ENCODE peak calls at places on chromosomes 12 and 14, in four cellular contexts. One of them, this sample, is unnamed. For H3K27me3, the result is how much of the 10 kb centered on the place peaks cover.

GRCh38 chr14:63308723-63309317 is 9.9 kb downstream of the GPHB5 start:
- DNase-seq in lung: no peak
- DNase-seq in transverse colon: peak
- DNase-seq in left ventricle myocardium inferior: no peak
- DNase-seq in this sample: no peak

GRCh38 chr12:106333756-106334155 is 23.8 kb upstream of the POLR3B start:
- DNase-seq in transverse colon: no peak
- DNase-seq in left ventricle myocardium inferior: no peak
- DNase-seq in lung: no peak
- DNase-seq in this sample: no peak

GRCh38 chr14:68687746-68688145 is 105.1 kb downstream of the ZFP36L1 start:
- DNase-seq in left ventricle myocardium inferior: no peak
- DNase-seq in transverse colon: no peak
- DNase-seq in lung: no peak
- DNase-seq in this sample: no peak

GRCh38 chr14:74955229-74955999 is at the start of gene PGF:
- DNase-seq in lung: peak
- DNase-seq in transverse colon: peak
- DNase-seq in left ventricle myocardium inferior: peak
- DNase-seq in this sample: peak

GRCh38 chr14:50603565-50603964 is 43.6 kb downstream of the ATL1 start:
- DNase-seq in left ventricle myocardium inferior: no peak
- DNase-seq in transverse colon: no peak
- DNase-seq in lung: no peak
- DNase-seq in this sample: no peak

GRCh38 chr14:54253195-54253947 is 143.4 kb upstream of the CDKN3 start:
- DNase-seq in left ventricle myocardium inferior: no peak
- DNase-seq in transverse colon: no peak
- DNase-seq in lung: no peak
- DNase-seq in this sample: no peak

GRCh38 chr12:31835276-31835882 is 106.6 kb upstream of the AMN1 start:
- DNase-seq in left ventricle myocardium inferior: no peak
- DNase-seq in transverse colon: no peak
- DNase-seq in lung: no peak
- DNase-seq in this sample: no peak

GRCh38 chr14:34052658-34053014 is 101.8 kb upstream of the EGLN3 start:
- DNase-seq in transverse colon: no peak
- DNase-seq in left ventricle myocardium inferior: no peak
- DNase-seq in lung: no peak
- DNase-seq in this sample: peak

GRCh38 chr12:53223391-53224267 is 8.4 kb downstream of the RARG start:
- DNase-seq in lung: no peak
- DNase-seq in left ventricle myocardium inferior: peak
- DNase-seq in transverse colon: no peak
- DNase-seq in this sample: no peak
- H3K27ac ChIP-seq in lung: peak
- H3K27ac ChIP-seq in left ventricle myocardium inferior: peak
- H3K27ac ChIP-seq in transverse colon: peak
- H3K27ac ChIP-seq in this sample: peak

GRCh38 chr12:48012070-48012469 is 7.8 kb upstream of the COL2A1 start:
- DNase-seq in transverse colon: no peak
- DNase-seq in lung: no peak
- DNase-seq in left ventricle myocardium inferior: no peak
- DNase-seq in this sample: no peak
- H3K27me3 ChIP-seq in transverse colon: under half
- H3K27me3 ChIP-seq in lung: under half
- H3K27me3 ChIP-seq in left ventricle myocardium inferior: under half
- H3K27me3 ChIP-seq in this sample: under half

DNA sequence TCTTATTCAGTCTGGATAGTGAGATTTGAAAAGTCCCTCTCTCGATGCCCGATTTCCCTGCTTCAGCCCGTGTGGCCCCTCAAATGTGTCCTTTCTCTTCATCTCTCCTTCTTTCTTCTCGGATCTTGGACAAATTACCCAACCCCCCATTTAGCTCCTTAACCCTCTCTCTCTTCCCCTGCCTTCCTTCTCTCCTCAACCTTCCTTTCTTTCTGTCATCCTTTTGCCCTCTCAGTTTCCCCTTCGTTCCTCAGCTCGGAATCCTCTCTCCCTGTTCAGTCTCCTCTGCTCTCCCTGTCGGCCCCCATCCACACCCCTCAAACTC is 5.7 kb downstream of the GPR84 start:
- DNase-seq in left ventricle myocardium inferior: no peak
- DNase-seq in lung: no peak
- DNase-seq in transverse colon: no peak
- DNase-seq in this sample: no peak
- H3K27ac ChIP-seq in left ventricle myocardium inferior: peak
- H3K27ac ChIP-seq in lung: peak
- H3K27ac ChIP-seq in transverse colon: peak
- H3K27ac ChIP-seq in this sample: peak

DNA sequence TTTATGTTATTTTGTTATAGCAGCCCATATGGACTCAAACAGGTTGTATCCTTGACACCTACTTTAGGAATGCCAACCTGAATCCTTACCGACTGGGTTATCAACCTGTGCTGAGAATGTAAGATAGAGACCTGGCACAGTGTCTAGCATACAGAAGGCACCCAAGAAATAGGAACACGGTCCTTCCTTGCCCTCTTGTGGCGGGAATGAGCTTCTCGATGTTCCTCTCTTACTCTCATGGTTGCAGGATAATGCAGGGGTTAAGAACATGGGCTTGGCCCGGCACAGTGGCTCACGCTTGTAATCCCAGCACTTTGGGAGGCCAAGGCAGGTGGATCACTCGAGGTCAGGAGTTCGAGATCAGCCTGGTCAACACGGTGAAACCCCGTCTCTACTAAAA is 6.5 kb downstream of the C12orf43 start:
- DNase-seq in transverse colon: peak
- DNase-seq in lung: no peak
- DNase-seq in left ventricle myocardium inferior: no peak
- DNase-seq in this sample: peak
- H3K27me3 ChIP-seq in transverse colon: under half
- H3K27me3 ChIP-seq in lung: under half
- H3K27me3 ChIP-seq in left ventricle myocardium inferior: under half
- H3K27me3 ChIP-seq in this sample: under half

GRCh38 chr12:43154498-43155045 is 397.4 kb downstream of the ADAMTS20 start:
- DNase-seq in left ventricle myocardium inferior: no peak
- DNase-seq in transverse colon: no peak
- DNase-seq in lung: no peak
- DNase-seq in this sample: no peak
- H3K27ac ChIP-seq in left ventricle myocardium inferior: no peak
- H3K27ac ChIP-seq in transverse colon: no peak
- H3K27ac ChIP-seq in lung: no peak
- H3K27ac ChIP-seq in this sample: no peak

GRCh38 chr12:49967042-49967776 is 5.5 kb downstream of the AQP5 start:
- DNase-seq in lung: peak
- DNase-seq in transverse colon: peak
- DNase-seq in left ventricle myocardium inferior: peak
- DNase-seq in this sample: peak
- H3K27me3 ChIP-seq in lung: under half
- H3K27me3 ChIP-seq in transverse colon: half or more
- H3K27me3 ChIP-seq in left ventricle myocardium inferior: half or more
- H3K27me3 ChIP-seq in this sample: under half

GRCh38 chr12:11795910-11796459 is 146.5 kb downstream of the ETV6 start:
- DNase-seq in transverse colon: no peak
- DNase-seq in lung: no peak
- DNase-seq in left ventricle myocardium inferior: no peak
- DNase-seq in this sample: peak

GRCh38 chr12:11793896-11794295 is 144.4 kb downstream of the ETV6 start:
- DNase-seq in lung: no peak
- DNase-seq in left ventricle myocardium inferior: no peak
- DNase-seq in transverse colon: no peak
- DNase-seq in this sample: no peak

GRCh38 chr12:11794751-11795150 is 145.3 kb downstream of the ETV6 start:
- DNase-seq in transverse colon: no peak
- DNase-seq in left ventricle myocardium inferior: no peak
- DNase-seq in lung: no peak
- DNase-seq in this sample: no peak

GRCh38 chr12:11794311-11794710 is 144.8 kb downstream of the ETV6 start:
- DNase-seq in lung: no peak
- DNase-seq in transverse colon: no peak
- DNase-seq in left ventricle myocardium inferior: no peak
- DNase-seq in this sample: no peak

GRCh38 chr12:11795192-11795909 is 145.9 kb downstream of the ETV6 start:
- DNase-seq in lung: no peak
- DNase-seq in transverse colon: peak
- DNase-seq in left ventricle myocardium inferior: no peak
- DNase-seq in this sample: peak
- H3K27ac ChIP-seq in lung: peak
- H3K27ac ChIP-seq in transverse colon: peak
- H3K27ac ChIP-seq in left ventricle myocardium inferior: peak
- H3K27ac ChIP-seq in this sample: peak

GRCh38 chr12:8532045-8532444 is 8.7 kb downstream of the CLEC4E start:
- DNase-seq in transverse colon: no peak
- DNase-seq in lung: no peak
- DNase-seq in left ventricle myocardium inferior: no peak
- DNase-seq in this sample: no peak
- H3K27me3 ChIP-seq in transverse colon: under half
- H3K27me3 ChIP-seq in lung: under half
- H3K27me3 ChIP-seq in left ventricle myocardium inferior: half or more
- H3K27me3 ChIP-seq in this sample: under half

DNA sequence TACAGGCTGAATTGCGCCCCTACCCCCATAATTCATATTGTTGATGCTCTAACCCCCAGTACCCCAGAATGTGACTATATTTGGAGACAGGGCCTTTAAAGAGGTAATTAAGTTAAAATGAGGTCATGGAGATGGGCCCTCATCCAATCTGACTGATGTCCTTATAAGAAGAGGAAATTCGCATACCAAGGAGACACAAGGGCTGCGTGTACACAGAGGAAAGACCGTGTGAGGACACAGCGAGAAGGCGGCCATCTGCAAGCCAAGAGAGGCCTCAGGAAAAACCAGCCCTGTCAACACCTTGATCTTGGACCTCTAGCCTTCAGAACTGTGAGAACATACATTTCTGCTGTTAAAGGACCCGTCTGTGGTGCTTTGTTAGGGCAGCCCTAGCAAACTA is 50.3 kb upstream of the GPATCH2L start:
- DNase-seq in left ventricle myocardium inferior: no peak
- DNase-seq in transverse colon: no peak
- DNase-seq in lung: no peak
- DNase-seq in this sample: no peak
- H3K27ac ChIP-seq in left ventricle myocardium inferior: no peak
- H3K27ac ChIP-seq in transverse colon: peak
- H3K27ac ChIP-seq in lung: no peak
- H3K27ac ChIP-seq in this sample: no peak

DNA sequence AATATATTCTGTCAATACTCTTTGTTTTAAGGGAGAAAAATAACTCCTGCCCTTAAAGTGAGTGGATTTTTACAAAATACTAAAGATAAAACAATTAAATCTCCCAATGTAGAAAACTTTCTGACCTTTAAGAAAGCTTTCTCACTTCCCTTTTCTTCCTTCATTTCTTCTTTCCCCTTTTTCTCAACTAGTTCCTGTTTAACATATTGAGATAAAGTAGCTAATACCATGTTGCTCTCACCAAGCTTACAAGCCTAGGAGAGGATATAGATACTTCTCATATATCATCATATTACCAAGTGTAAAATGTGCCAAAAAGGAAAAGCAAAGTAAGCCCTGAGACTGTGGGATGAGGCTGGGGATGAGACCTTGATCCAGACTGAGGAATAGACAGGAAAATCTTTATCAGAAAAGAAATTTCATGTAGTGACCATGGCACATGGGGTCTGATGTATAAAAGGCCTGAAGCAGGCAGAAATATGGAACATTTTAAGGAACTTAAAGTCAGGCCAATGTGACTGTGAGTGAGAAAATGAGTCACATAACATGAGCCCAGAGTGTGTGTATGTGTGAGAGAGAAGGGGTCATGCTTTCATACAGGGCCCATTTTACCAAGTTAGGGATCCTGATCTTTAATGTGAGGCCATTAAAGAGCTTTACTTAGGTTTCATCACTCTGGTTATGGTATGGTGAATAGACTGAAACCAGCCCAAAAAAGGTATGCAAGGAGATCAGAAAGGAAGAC is 1.6 kb upstream of the RPL10L start:
- DNase-seq in left ventricle myocardium inferior: no peak
- DNase-seq in lung: no peak
- DNase-seq in transverse colon: no peak
- DNase-seq in this sample: no peak
- H3K27me3 ChIP-seq in left ventricle myocardium inferior: under half
- H3K27me3 ChIP-seq in lung: under half
- H3K27me3 ChIP-seq in transverse colon: under half
- H3K27me3 ChIP-seq in this sample: under half

This sample was measured in colonic mucosa.